ENCODE peak calls at places on chromosomes 5 and 9, in five cellular contexts. O is right atrium auricular region, U is WERI-Rb-1, F is WTC11, E is NB4. W is an unnamed sample.

GRCh38 chr9:129548571-129549135 is 72.2 kb downstream of the C9orf50 start:
- DNase-seq in U (no peak), O (no peak), E (no peak), F (no peak), W (no peak)

GRCh38 chr5:73120222-73121108 is at the start of gene TMEM171:
- DNase-seq in F (peak), O (no peak), U (no peak), E (no peak), W (peak)

GRCh38 chr9:83339435-83339834 is 198.8 kb downstream of the FRMD3 start:
- DNase-seq in O (no peak), E (no peak), U (no peak), F (no peak), W (no peak)

GRCh38 chr9:97940707-97941106 is 2.7 kb upstream of the HEMGN start:
- DNase-seq in E (no peak), O (no peak), U (no peak), F (no peak), W (no peak)

GRCh38 chr5:38755171-38755570 is 90.6 kb upstream of the OSMR start:
- DNase-seq in O (no peak), E (no peak), F (no peak), U (no peak), W (no peak)

GRCh38 chr5:93611900-93612898 is 29.2 kb downstream of the NR2F1 start:
- DNase-seq in F (peak), U (no peak), E (peak), O (no peak), W (no peak)

GRCh38 chr9:82127993-82128710 is 139.6 kb downstream of the SPATA31D1 start:
- DNase-seq in F (no peak), E (peak), O (no peak), U (no peak), W (no peak)

GRCh38 chr5:66223637-66224036 is 79.5 kb downstream of the SREK1 start:
- DNase-seq in U (peak), E (peak), F (peak), O (no peak), W (no peak)

GRCh38 chr5:63401434-63402046 is 560.7 kb downstream of the HTR1A start:
- DNase-seq in E (peak), O (no peak), F (peak), U (peak), W (no peak)

GRCh38 chr5:171706736-171707440 is 78.7 kb upstream of the SMIM23 start:
- DNase-seq in O (peak), U (no peak), E (peak), F (no peak), W (peak)

GRCh38 chr5:169197343-169197742 is 103.6 kb downstream of the SLIT3 start:
- DNase-seq in U (no peak), O (no peak), E (no peak), F (no peak), W (no peak)

GRCh38 chr5:120017523-120017922 is 388.2 kb downstream of the FAM170A start:
- DNase-seq in E (no peak), F (no peak), U (no peak), O (no peak), W (no peak)

GRCh38 chr9:129867138-129868032 is 32.1 kb downstream of the USP20 start:
- DNase-seq in E (peak), U (no peak), F (peak), O (no peak), W (no peak)

GRCh38 chr5:170963521-170963920 is 101.7 kb downstream of the RANBP17 start:
- DNase-seq in E (no peak), F (peak), U (peak), O (no peak), W (no peak)

GRCh38 chr5:139635606-139636206 is 12.4 kb upstream of the CXXC5 start:
- DNase-seq in U (peak), O (peak), F (peak), E (peak), W (peak)

GRCh38 chr9:34592895-34593601 is 3.5 kb upstream of the CNTFR start:
- DNase-seq in E (peak), F (peak), U (no peak), O (peak), W (no peak)

GRCh38 chr5:178941361-178941760 is 363 bp downstream of the ZNF454 start:
- DNase-seq in E (no peak), F (no peak), O (no peak), U (no peak), W (no peak)

GRCh38 chr5:2538169-2538568 is 213.3 kb downstream of the IRX2 start:
- DNase-seq in O (peak), U (no peak), E (peak), F (peak), W (no peak)

GRCh38 chr5:79436224-79436623 is 77.7 kb downstream of the HOMER1 start:
- DNase-seq in O (no peak), U (no peak), F (no peak), E (peak), W (no peak)

GRCh38 chr9:7341571-7341970 is 458.0 kb downstream of the DMAC1 start:
- DNase-seq in E (no peak), U (no peak), O (no peak), F (no peak), W (no peak)

GRCh38 chr9:7338586-7339281 is 460.8 kb downstream of the DMAC1 start:
- DNase-seq in O (no peak), F (no peak), U (no peak), E (no peak), W (no peak)

GRCh38 chr9:7340451-7340850 is 459.1 kb downstream of the DMAC1 start:
- DNase-seq in U (no peak), F (no peak), O (no peak), E (no peak), W (no peak)

GRCh38 chr9:7342721-7343120 is 456.9 kb downstream of the DMAC1 start:
- DNase-seq in E (no peak), F (no peak), U (no peak), O (no peak), W (no peak)

DNA sequence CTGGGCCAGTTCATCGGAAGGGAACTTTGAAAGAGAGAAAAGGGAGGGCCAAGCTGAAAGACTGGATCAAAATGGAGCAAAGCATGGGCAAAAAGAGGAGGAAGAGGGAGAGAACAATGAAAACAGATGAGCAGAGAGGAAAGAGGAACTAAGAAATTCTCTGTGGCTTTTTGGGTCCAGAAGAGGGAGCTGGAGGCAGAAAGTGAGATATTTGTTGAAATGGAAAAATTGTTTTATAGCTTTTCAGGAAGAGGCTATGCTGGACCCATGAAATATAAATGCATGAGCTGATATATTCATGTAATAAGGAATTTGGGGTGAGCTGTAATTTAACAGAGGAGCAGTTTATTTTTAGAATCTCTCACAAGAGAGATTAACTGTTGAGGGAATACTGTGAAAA is 457.3 kb downstream of the DMAC1 start:
- DNase-seq in U (no peak), E (peak), F (no peak), O (no peak), W (no peak)
- TF ChIP-seq CTCF in U (no peak), E (peak), F (no peak), O (peak), W (no peak)

GRCh38 chr5:91243286-91243685 is 139.8 kb downstream of the ARRDC3 start:
- DNase-seq in F (no peak), E (no peak), O (no peak), U (no peak), W (no peak)

GRCh38 chr5:91245871-91246270 is 137.2 kb downstream of the ARRDC3 start:
- DNase-seq in U (no peak), E (no peak), F (no peak), O (no peak), W (no peak)

GRCh38 chr5:91243859-91244258 is 139.3 kb downstream of the ARRDC3 start:
- DNase-seq in O (no peak), E (no peak), U (no peak), F (no peak), W (no peak)

GRCh38 chr5:91245074-91245452 is 138.1 kb downstream of the ARRDC3 start:
- DNase-seq in F (no peak), O (no peak), U (no peak), E (no peak), W (no peak)

DNA sequence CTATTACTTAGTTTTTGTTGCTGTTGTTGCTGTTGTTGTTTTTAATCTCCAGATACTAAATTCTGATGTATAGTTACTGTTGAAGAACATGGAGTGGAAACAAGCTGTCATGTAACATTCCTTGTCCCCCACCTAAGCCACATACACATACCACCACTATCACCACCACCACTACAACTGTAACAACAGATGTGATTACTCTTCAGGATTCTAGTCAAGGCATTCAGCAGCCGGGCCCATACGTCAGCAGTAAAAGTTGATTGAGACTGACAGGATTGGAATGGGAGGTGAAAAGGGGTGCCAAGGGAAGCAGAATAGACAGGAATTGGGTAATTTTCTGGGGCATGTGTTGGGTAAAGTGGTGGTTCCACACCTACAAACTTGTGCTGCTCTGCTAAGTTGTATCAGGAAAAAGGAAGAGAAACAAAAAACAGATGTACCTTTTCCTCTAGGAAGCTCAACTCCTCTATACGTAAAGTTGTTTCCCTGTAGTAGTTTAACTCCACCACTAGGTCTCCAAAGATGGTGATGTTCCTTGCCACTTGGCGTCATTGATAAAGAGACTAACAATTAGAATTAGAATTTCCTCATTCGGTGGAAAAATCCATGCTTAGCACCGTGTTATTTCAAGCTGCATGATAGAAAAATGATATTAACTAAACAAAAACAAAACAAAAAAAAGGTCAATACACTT is 138.6 kb downstream of the ARRDC3 start:
- DNase-seq in O (no peak), E (no peak), F (no peak), U (no peak), W (no peak)
- TF ChIP-seq CTCF in O (no peak), E (no peak), F (no peak), U (no peak), W (peak)

GRCh38 chr5:158676642-158677489 is 422.9 kb downstream of the EBF1 start:
- DNase-seq in U (peak), O (no peak), F (peak), E (no peak), W (no peak)
- TF ChIP-seq CTCF in U (peak), O (no peak), F (no peak), E (no peak), W (no peak)

DNA sequence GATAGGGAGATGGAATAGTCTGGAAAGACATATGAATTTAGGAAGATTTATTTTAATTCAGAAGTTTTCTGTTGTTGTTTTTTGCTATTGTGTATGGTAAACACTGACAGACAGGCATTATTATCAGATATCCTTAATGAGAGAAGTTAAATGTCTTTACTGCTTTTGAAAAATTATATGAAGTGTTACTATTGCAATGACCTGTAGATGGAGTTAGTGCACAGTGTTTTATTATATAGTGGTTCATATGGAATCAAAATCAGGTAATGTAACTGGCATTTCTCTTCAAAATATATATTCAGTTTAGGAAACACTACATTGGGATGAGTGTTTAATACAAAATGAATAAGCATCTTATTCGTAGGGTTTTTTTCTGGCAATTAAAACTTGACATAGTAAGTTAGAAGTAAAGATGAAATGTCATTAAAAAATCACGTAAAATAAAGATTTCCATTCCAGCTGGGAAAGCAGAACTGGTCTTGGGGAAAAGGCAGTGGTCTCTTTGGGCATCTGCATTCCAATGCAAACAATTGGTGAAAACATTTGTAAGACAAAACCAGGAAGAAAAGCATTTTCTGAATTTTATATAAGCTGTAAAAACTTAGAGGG is 3.9 kb downstream of the GABRA1 start:
- DNase-seq in E (peak), F (no peak), U (no peak), O (no peak), W (no peak)
- TF ChIP-seq CTCF in E (no peak), F (no peak), U (no peak), O (no peak), W (peak)

GRCh38 chr9:136275655-136276429 is 28.1 kb downstream of the CCDC187 start:
- DNase-seq in U (no peak), O (no peak), E (no peak), F (no peak), W (no peak)

GRCh38 chr9:136273244-136273865 is 27.7 kb upstream of the QSOX2 start:
- DNase-seq in O (no peak), E (no peak), F (no peak), U (no peak), W (no peak)

GRCh38 chr9:136273921-136274785 is 28.5 kb upstream of the QSOX2 start:
- DNase-seq in O (no peak), U (no peak), F (no peak), E (no peak), W (no peak)

GRCh38 chr9:136276716-136277115 is 27.2 kb downstream of the CCDC187 start:
- DNase-seq in O (no peak), U (no peak), E (no peak), F (no peak), W (no peak)

GRCh38 chr9:136274786-136275654 is 28.9 kb downstream of the CCDC187 start:
- DNase-seq in O (no peak), U (no peak), E (no peak), F (no peak), W (no peak)
- TF ChIP-seq CTCF in O (no peak), U (no peak), E (no peak), F (no peak), W (no peak)

GRCh38 chr5:150257424-150257823 is 32.1 kb downstream of the CAMK2A start:
- DNase-seq in E (no peak), U (no peak), F (no peak), O (no peak), W (no peak)

GRCh38 chr5:150258126-150258525 is 31.4 kb downstream of the CAMK2A start:
- DNase-seq in O (no peak), E (peak), F (no peak), U (no peak), W (no peak)

GRCh38 chr5:150255659-150256415 is 33.7 kb downstream of the CAMK2A start:
- DNase-seq in E (no peak), F (no peak), U (no peak), O (no peak), W (no peak)

GRCh38 chr5:150254363-150255154 is 35.0 kb downstream of the CAMK2A start:
- DNase-seq in F (no peak), U (peak), O (no peak), E (no peak), W (no peak)

GRCh38 chr5:150256416-150257064 is 33.0 kb downstream of the CAMK2A start:
- DNase-seq in O (no peak), F (peak), E (no peak), U (peak), W (no peak)
- TF ChIP-seq CTCF in O (no peak), F (no peak), E (no peak), U (peak), W (peak)

DNA sequence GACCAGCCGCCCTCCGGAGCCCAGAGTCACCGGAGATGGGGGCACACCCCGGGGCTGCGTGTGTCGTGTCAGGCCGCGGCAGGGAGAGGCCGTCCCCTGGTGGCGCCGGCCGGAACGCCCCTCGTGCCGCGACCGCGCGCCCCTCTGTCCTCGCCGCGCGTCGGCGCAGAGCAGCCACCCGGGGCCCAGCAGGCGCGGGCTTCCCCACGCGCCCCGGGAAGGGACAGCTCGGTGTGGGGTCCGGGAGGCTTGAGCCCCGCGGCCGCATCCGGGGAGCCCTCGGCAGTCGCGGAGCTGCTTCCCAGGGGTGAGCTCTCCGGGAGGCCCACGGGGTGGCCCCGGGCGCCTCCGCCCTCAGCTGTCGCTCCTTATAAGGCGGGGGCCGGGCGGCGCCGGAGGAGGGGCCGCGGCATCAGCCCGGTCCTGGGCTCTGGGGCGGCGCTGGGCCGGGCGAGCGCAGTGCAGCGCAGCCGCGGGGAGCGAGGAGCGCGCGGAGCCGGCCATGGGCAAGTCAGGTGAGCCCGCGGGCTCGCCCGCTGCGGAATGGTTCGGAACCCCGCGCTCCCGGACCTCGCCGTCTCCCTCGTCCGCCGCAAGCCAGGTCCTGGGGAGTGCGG is at the start of gene GLIPR2:
- DNase-seq in U (peak), F (peak), E (peak), O (no peak), W (no peak)
- TF ChIP-seq CTCF in U (peak), F (no peak), E (no peak), O (peak), W (peak)

GRCh38 chr5:23139338-23140171 is 286.4 kb upstream of the CDH12 start:
- DNase-seq in O (no peak), U (no peak), F (no peak), E (peak), W (no peak)
- TF ChIP-seq CTCF in O (peak), U (peak), F (no peak), E (peak), W (peak)

GRCh38 chr5:35900997-35901396 is 37.4 kb downstream of the CAPSL start:
- DNase-seq in E (no peak), O (no peak), U (no peak), F (no peak), W (no peak)
- TF ChIP-seq CTCF in E (no peak), O (no peak), U (no peak), F (no peak), W (no peak)

DNA sequence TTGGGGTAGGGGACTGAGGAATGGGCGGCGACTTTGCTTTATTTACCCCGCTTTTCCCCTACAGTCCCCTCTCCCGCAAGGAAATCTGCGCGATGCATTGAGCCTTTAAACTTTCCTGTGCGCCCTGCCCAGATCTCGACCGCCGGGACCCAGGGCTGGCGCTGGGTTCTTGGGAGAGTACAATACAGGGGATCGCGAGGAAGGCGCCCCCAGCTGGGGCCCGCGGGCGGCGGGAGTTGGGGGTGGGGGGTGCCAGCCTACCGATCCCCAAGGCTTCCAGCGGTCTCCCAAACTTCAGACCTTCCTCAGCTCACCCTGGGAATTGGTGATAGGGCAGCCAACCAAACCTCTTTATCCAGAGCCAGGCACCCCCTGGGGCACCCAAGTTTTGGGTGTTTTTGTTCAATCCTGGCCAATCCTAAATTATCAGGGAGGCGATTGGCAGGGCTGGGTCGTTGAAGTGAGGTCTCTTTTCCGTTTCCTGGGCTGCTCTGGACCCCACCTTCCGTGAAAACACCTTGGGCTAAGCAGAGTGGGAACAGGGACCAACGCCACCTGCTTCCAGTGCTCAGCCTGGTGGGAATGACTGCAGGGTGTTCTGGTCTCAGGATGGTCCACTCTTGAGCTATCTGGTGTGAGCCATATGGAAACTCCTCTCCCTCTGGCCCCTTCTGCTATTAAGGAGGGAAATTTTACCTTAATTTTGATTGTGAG is 51.4 kb upstream of the DAB2IP start:
- DNase-seq in O (no peak), U (peak), E (no peak), F (peak), W (no peak)
- TF ChIP-seq CTCF in O (no peak), U (peak), E (no peak), F (no peak), W (no peak)

W was measured in osteocyte.